ENCODE peak calls at places on chromosomes 1 and 21, in four cellular contexts. E is foreskin fibroblast, U is B cell, F is GM06990. T is an unnamed sample.

GRCh38 chr1:36603461-36603860 is 120.7 kb upstream of the CSF3R start:
- DNase-seq in E (no peak), U (no peak), F (no peak), T (no peak)

GRCh38 chr1:32886012-32886827 is at the start of gene HPCA:
- DNase-seq in E (peak), U (peak), F (no peak), T (peak)

GRCh38 chr1:62954758-62955157 is 170.8 kb downstream of the ATG4C start:
- DNase-seq in E (no peak), U (no peak), F (no peak), T (no peak)

GRCh38 chr1:21175324-21175669 is 1.4 kb downstream of the EIF4G3 start:
- DNase-seq in E (no peak), U (peak), F (no peak), T (no peak)

GRCh38 chr1:31744165-31744888 is 19.8 kb downstream of the ADGRB2 start:
- DNase-seq in E (no peak), U (peak), F (peak), T (no peak)

GRCh38 chr1:60130703-60131102 is 57.1 kb upstream of the C1orf87 start:
- DNase-seq in E (peak), U (no peak), F (no peak), T (no peak)

GRCh38 chr1:47794530-47794929 is 202.7 kb downstream of the TRABD2B start:
- DNase-seq in E (no peak), U (no peak), F (no peak), T (no peak)

GRCh38 chr1:197435224-197435623 is 167.2 kb downstream of the CRB1 start:
- DNase-seq in E (no peak), U (no peak), F (no peak), T (no peak)

GRCh38 chr1:1917995-1918900 is 831 bp downstream of the TMEM52 start:
- DNase-seq in E (no peak), U (peak), F (no peak), T (no peak)

GRCh38 chr1:43270421-43271095 is 775 bp downstream of the TMEM125 start:
- DNase-seq in E (no peak), U (peak), F (no peak), T (peak)

GRCh38 chr1:157030728-157031127 is 14.8 kb downstream of the ARHGEF11 start:
- DNase-seq in E (no peak), U (no peak), F (no peak), T (no peak)

GRCh38 chr1:165539306-165539705 is 4.5 kb upstream of the LRRC52 start:
- DNase-seq in E (no peak), U (no peak), F (no peak), T (no peak)

GRCh38 chr1:69976896-69977295 is 228.5 kb downstream of the LRRC40 start:
- DNase-seq in E (peak), U (no peak), F (no peak), T (no peak)

DNA sequence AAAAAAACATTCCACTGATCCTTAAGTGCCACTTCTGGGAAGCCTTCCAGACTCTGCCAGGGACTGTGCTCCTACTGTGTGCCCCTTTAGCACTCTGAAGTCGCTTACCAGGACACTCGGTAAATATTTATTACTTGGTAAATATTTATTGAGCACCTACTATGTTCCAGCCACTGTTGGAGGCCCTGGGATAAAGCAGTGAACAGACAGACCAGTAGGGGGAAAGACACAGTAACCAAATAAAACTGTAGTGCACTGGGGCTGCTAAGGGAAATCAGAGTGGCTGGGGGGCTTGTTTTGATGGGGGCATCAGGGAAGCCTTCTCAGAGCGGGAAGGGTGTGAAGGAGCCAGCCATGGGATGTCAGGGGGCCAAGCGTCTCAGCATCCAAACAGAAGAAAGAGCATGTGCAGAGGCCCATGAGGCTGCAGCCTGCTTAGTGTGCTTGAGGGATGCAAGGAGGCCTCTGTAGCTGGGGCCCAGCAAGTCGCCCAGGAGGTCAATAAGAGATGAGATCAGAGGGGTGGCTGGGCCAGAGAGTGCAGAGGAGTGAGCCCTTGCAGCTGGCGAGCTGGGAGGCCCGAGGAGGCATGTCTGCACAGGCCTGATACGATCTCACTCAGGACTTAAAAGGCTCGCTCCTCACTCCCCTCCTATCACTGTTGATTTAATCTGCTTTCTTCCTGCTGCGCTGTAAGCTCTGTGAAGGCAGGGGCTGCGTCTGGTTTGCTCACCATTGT is 28.6 kb downstream of the KAZN start:
- DNase-seq in E (no peak), U (no peak), F (peak), T (no peak)
- TF ChIP-seq CTCF in E (no peak), U (no peak), F (no peak), T (no peak)

DNA sequence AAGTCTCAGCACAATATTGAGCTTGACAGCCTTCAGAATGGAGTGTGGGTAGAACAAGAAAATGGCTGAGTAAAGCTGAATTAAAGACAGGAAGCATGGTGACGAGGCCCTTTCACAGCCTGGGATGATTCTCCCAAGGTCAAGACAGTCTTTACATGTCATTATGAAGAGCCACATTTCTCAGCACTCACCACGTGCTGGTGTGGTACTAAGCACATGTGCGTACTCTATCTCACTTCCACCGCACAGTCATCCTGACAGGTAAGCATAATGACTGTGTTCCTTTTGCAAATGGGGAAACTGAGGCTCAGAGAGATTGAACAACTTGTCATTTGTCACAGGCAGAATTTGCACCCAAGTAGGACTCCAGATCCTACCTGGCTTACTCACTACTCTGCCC is 92.8 kb upstream of the COA6 start:
- DNase-seq in E (no peak), U (no peak), F (no peak), T (no peak)
- TF ChIP-seq CTCF in E (no peak), U (no peak), F (no peak), T (no peak)

GRCh38 chr1:53593758-53594380 is 134.7 kb downstream of the DMRTB1 start:
- DNase-seq in E (no peak), U (no peak), F (no peak), T (no peak)
- TF ChIP-seq CTCF in E (no peak), U (no peak), F (peak), T (no peak)

DNA sequence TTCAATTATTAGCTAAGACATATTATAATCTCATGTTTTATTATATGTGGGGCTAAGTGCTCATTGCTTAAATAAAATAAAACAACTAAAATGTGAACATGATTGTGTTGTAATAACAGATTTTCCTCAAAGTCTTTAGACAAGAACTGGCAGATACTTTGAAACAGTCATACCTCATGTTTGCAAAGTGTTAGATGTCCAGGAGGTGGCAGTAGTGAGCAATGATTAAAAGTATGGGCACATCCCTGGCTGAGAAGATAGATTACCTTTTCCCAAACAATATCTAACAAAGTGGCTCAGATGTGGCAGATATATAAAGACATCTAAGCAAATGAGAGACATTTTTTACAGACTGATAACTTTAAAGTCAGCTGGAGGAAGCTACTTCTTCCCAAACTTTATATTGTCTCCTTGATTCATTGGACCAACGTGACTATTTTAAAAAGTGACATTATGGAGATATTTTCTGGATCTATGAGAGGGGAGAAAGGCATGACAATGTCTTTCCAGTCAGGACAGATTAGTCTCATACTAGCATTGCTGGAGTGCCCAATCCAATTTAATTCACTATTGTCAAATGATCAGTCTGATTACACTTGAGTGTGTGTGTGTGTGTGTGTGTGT is 269.8 kb downstream of the S1PR1 start:
- DNase-seq in E (peak), U (peak), F (peak), T (peak)
- TF ChIP-seq CTCF in E (peak), U (peak), F (peak), T (peak)

DNA sequence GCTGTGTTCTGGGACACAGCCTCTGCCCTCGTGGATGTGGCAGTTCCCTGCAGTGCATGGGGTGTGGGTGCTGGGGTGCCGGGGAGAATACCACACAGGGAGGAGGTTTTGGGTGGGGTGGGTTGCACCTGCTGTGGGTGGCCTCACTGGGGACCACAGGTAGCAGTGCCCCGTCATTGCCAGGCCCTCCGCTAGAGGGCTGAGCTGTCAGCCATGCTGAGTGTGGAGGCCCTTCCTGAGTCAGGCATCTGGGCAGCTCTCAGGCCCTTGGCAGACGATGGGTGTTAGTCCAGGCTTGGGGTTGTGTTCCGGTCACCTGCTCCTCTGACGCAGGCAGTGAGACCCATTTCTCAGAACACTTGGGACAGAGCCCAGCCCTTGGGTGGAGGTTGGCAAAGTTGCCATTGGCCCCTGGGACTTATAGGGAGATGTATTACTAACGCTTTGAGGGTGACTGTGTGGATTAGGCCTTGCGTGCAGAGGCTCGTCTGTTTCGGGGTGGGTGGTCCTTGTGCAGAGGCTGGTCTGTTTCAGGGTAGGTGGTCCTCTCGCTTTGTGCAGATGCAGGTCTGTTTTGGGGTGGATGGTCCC is 23.9 kb downstream of the PCNT start:
- DNase-seq in E (peak), U (no peak), F (no peak), T (no peak)
- TF ChIP-seq CTCF in E (no peak), U (no peak), F (peak), T (no peak)

T was measured in Caco-2.